ENCODE peak calls at places on chromosome 5, in ten cellular contexts. Z is A549, H is tibial artery, E is IMR-90, B is small intestine, K is heart right ventricle, Y is testis, S is dorsolateral prefrontal cortex, M is hepatocyte, Q is fibroblast of lung. G is an unnamed sample.

GRCh38 chr5:4563400-4563799 is 576.7 kb upstream of the ADAMTS16 start:
- DNase-seq in M (peak), K (no peak), Z (no peak), E (no peak), Y (no peak), H (no peak), S (no peak), Q (peak), B (no peak), G (no peak)

GRCh38 chr5:139164020-139164419 is 34.1 kb downstream of the SIL1 start:
- DNase-seq in S (no peak), H (no peak), M (no peak), E (no peak), K (no peak), Z (no peak), B (peak), Q (no peak), Y (no peak), G (no peak)

GRCh38 chr5:154800582-154800981 is 45.4 kb downstream of the LARP1 start:
- DNase-seq in Q (no peak), Z (no peak), H (no peak), M (no peak), Y (no peak), S (no peak), K (no peak), E (no peak), B (no peak), G (no peak)

GRCh38 chr5:1698589-1699316 is 100.9 kb downstream of the MRPL36 start:
- DNase-seq in K (no peak), H (no peak), Z (no peak), S (no peak), B (no peak), E (no peak), M (no peak), Q (no peak), Y (no peak), G (no peak)

GRCh38 chr5:95050708-95051107 is 234.2 kb downstream of the MCTP1 start:
- DNase-seq in B (no peak), Y (no peak), S (no peak), K (no peak), M (no peak), E (no peak), Q (no peak), H (no peak), Z (no peak), G (no peak)

GRCh38 chr5:146427619-146427997 is 19.5 kb upstream of the TCERG1 start:
- DNase-seq in Y (no peak), B (no peak), Z (no peak), E (no peak), M (no peak), K (no peak), S (no peak), H (no peak), Q (no peak), G (no peak)

GRCh38 chr5:60125636-60126035 is 232.1 kb upstream of the PDE4D start:
- DNase-seq in K (no peak), S (no peak), Z (no peak), B (no peak), Q (no peak), M (no peak), H (no peak), E (no peak), Y (no peak), G (no peak)

GRCh38 chr5:1501372-1502045 is 22.3 kb downstream of the LPCAT1 start:
- DNase-seq in E (no peak), B (no peak), Q (no peak), Y (no peak), H (no peak), M (no peak), Z (no peak), S (no peak), K (no peak), G (no peak)

GRCh38 chr5:119330367-119331183 is 25.2 kb upstream of the TNFAIP8 start:
- DNase-seq in Q (no peak), Y (no peak), E (no peak), B (no peak), S (no peak), H (no peak), K (no peak), M (no peak), Z (no peak), G (no peak)

GRCh38 chr5:119333421-119333851 is 22.4 kb upstream of the TNFAIP8 start:
- DNase-seq in Y (no peak), K (no peak), Z (no peak), Q (no peak), M (no peak), B (no peak), S (no peak), H (no peak), E (peak), G (no peak)

GRCh38 chr5:119331566-119332095 is 24.2 kb upstream of the TNFAIP8 start:
- DNase-seq in E (no peak), M (no peak), Q (no peak), Y (no peak), S (no peak), B (no peak), Z (no peak), K (no peak), H (no peak), G (no peak)

GRCh38 chr5:119335261-119335677 is 20.6 kb upstream of the TNFAIP8 start:
- DNase-seq in E (no peak), K (no peak), Z (no peak), Y (no peak), H (no peak), B (no peak), S (no peak), Q (no peak), M (no peak), G (no peak)

GRCh38 chr5:119332978-119333401 is 22.8 kb upstream of the TNFAIP8 start:
- DNase-seq in S (no peak), K (no peak), Z (no peak), B (no peak), E (no peak), Q (no peak), Y (no peak), H (no peak), M (no peak), G (no peak)
- H3K27ac ChIP-seq in S (no peak), K (no peak), Z (peak), B (no peak), E (no peak), Q (no peak), Y (no peak), H (no peak), M (peak), G (no peak)

GRCh38 chr5:109378095-109378494 is 31.7 kb downstream of the PJA2 start:
- DNase-seq in Y (no peak), K (no peak), M (no peak), Z (no peak), H (no peak), E (no peak), Q (no peak), S (no peak), B (no peak), G (no peak)
- H3K27ac ChIP-seq in Y (no peak), K (no peak), M (no peak), Z (no peak), H (no peak), E (no peak), Q (no peak), S (no peak), B (no peak), G (no peak)

GRCh38 chr5:132474131-132474723 is 16.3 kb downstream of the IRF1 start:
- DNase-seq in E (no peak), M (no peak), S (no peak), H (peak), Q (no peak), Z (no peak), K (no peak), Y (no peak), B (no peak), G (no peak)
- H3K27ac ChIP-seq in E (no peak), M (peak), S (no peak), H (peak), Q (no peak), Z (no peak), K (no peak), Y (no peak), B (peak), G (peak)

GRCh38 chr5:96718635-96719077 is 56.5 kb downstream of the CAST start:
- DNase-seq in H (peak), E (no peak), S (no peak), Q (peak), Y (peak), Z (no peak), M (no peak), K (peak), B (peak), G (peak)
- H3K27ac ChIP-seq in H (no peak), E (no peak), S (no peak), Q (no peak), Y (no peak), Z (no peak), M (no peak), K (peak), B (peak), G (peak)

GRCh38 chr5:167448376-167448775 is 843.1 kb upstream of the WWC1 start:
- DNase-seq in M (no peak), K (no peak), S (no peak), H (no peak), Y (no peak), B (no peak), Q (no peak), Z (no peak), E (no peak), G (no peak)
- H3K27ac ChIP-seq in M (no peak), K (no peak), S (no peak), H (no peak), Y (no peak), B (no peak), Q (no peak), Z (no peak), E (no peak), G (no peak)

GRCh38 chr5:178240772-178241171 is 8.2 kb upstream of the PHYKPL start:
- DNase-seq in H (no peak), B (no peak), Q (no peak), Y (no peak), S (no peak), E (no peak), K (no peak), M (no peak), Z (no peak), G (peak)
- H3K27ac ChIP-seq in H (no peak), B (no peak), Q (no peak), Y (no peak), S (no peak), E (no peak), K (no peak), M (no peak), Z (no peak), G (peak)

GRCh38 chr5:68708842-68709170 is 385.0 kb upstream of the SLC30A5 start:
- DNase-seq in B (no peak), M (no peak), H (no peak), Y (no peak), S (no peak), K (no peak), Q (no peak), Z (no peak), E (no peak), G (no peak)
- H3K27ac ChIP-seq in B (no peak), M (no peak), H (no peak), Y (no peak), S (peak), K (no peak), Q (no peak), Z (no peak), E (no peak), G (no peak)

GRCh38 chr5:143205386-143205785 is 198.1 kb downstream of the NR3C1 start:
- DNase-seq in Q (peak), S (no peak), Z (no peak), H (no peak), B (no peak), M (no peak), Y (no peak), K (no peak), E (peak), G (no peak)
- H3K27ac ChIP-seq in Q (no peak), S (no peak), Z (peak), H (no peak), B (no peak), M (no peak), Y (no peak), K (no peak), E (no peak), G (no peak)

DNA sequence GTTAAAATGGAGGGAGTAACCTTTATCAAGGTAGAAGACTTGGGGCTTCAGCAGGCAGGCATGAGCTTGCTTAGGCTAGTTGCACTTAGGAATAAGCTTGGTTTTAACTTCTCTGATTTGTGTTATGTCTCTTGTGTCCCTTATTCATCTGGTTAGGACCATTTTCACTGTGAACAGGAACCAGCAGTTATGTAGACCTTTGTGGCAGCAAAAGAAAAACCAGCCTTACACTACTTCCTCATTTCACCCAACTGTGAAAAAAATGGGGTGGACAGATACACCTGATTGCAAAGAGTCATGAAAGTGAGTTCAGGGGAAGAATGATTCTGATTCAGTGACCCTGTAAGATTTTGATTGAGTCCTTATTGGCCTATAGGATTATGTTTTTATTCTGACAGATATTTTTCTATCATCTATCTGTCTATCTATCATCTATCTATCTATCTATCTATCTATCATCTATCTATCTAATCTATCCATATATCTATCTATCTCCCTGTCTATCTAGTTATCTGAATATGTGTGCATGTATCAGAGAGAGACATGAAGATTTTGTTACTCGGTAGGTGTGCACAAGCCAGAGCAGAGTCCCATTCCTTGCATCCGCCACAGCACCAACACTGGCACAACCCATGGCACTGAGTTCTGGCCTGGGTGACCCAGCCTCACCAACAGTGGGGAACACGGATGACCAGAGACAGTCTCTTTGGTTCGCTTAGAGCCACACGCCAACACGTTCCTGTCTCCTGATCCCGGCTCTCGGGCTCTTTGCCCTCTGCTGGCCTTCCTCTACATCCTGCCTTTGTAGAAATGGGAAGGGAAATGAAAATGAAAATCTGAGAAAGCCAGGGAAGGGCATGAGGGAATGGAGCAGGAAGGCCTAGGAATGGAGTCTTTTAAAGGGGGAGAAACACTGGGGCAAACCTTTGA is 1.3 kb upstream of the ZNF366 start:
- DNase-seq in E (no peak), Z (no peak), H (no peak), K (no peak), Y (no peak), S (no peak), M (no peak), Q (no peak), B (no peak), G (no peak)
- H3K27ac ChIP-seq in E (peak), Z (no peak), H (peak), K (peak), Y (no peak), S (peak), M (no peak), Q (no peak), B (no peak), G (peak)

G was measured in lower lobe of right lung.